ENCODE peak calls at places on chromosomes 1 and 21, in ten cellular contexts. E is stimulated activated CD8-positive, alpha-beta memory T cell treated with anti-CD3 and anti-CD28 coated beads, Interleukin-7, amount 100 ng/mL, for 1 hour; Y is KBM-7; J is activated T-cell treated with anti-CD3 and anti-CD28 coated beads, Interleukin-2, amount 50 U/mL, for 72 hours; W is choroid plexus epithelial cell; V is H9; D is AG08395; S is left ventricle myocardium inferior; X is effector CD8-positive, alpha-beta T cell; K is HEK293T. P is an unnamed sample.

GRCh38 chr1:223010552-223011229 is 132.4 kb downstream of the TLR5 start:
- DNase-seq in E (no peak), Y (no peak), J (no peak), W (peak; percentile 71), V (no peak), D (peak; percentile 36), S (no peak), X (no peak), K (no peak), P (no peak)

GRCh38 chr1:40861227-40862003 is 748 bp downstream of the CITED4 start:
- DNase-seq in E (no peak), Y (no peak), J (peak; percentile 46), W (peak; percentile 63), V (no peak), D (peak; percentile 45), S (peak; percentile 63), X (peak; percentile 7), K (no peak), P (no peak)

GRCh38 chr1:56202186-56202585 is 377.2 kb downstream of the PLPP3 start:
- DNase-seq in E (no peak), Y (no peak), J (no peak), W (no peak), V (no peak), D (peak; percentile 14), S (no peak), X (no peak), K (no peak), P (no peak)

GRCh38 chr1:179816196-179816960 is 61.2 kb downstream of the TOR1AIP2 start:
- DNase-seq in E (no peak), Y (no peak), J (no peak), W (peak; percentile 36), V (no peak), D (no peak), S (peak; percentile 68), X (no peak), K (no peak), P (no peak)

GRCh38 chr21:33024278-33025103 is 1.2 kb upstream of the OLIG2 start:
- DNase-seq in E (no peak), Y (no peak), J (no peak), W (no peak), V (peak; percentile 41), D (no peak), S (no peak), X (no peak), K (no peak), P (no peak)

GRCh38 chr1:183609313-183609712 is 19.1 kb upstream of the NCF2 start:
- DNase-seq in E (no peak), Y (peak; percentile 80), J (no peak), W (peak; percentile 75), V (no peak), D (peak; percentile 56), S (peak; percentile 58), X (no peak), K (no peak), P (no peak)

GRCh38 chr1:160196143-160196542 is 5.8 kb downstream of the CASQ1 start:
- DNase-seq in E (no peak), Y (no peak), J (no peak), W (no peak), V (no peak), D (no peak), S (no peak), X (no peak), K (no peak), P (no peak)

GRCh38 chr1:201267481-201268229 is 15.7 kb upstream of the PKP1 start:
- DNase-seq in E (no peak), Y (no peak), J (no peak), W (peak; percentile 14), V (peak; percentile 7), D (peak; percentile 21), S (no peak), X (no peak), K (no peak), P (no peak)

GRCh38 chr1:37752583-37753471 is 12.1 kb downstream of the EPHA10 start:
- DNase-seq in E (no peak), Y (no peak), J (peak; percentile 59), W (peak; percentile 9), V (peak; percentile 56), D (peak; percentile 53), S (no peak), X (no peak), K (peak; percentile 78), P (no peak)

GRCh38 chr1:202351725-202352124 is 3.2 kb downstream of the PPP1R12B start:
- DNase-seq in E (no peak), Y (no peak), J (no peak), W (peak; percentile 70), V (no peak), D (no peak), S (no peak), X (no peak), K (no peak), P (no peak)

GRCh38 chr21:34865922-34866271 is 183.2 kb downstream of the RUNX1 start:
- DNase-seq in E (no peak), Y (peak; percentile 54), J (peak; percentile 50), W (no peak), V (peak; percentile 91), D (no peak), S (no peak), X (no peak), K (no peak), P (no peak)

GRCh38 chr1:20640183-20640597 is 6.9 kb downstream of the PINK1 start:
- DNase-seq in E (no peak), Y (peak; percentile 62), J (peak; percentile 64), W (peak; percentile 73), V (peak; percentile 54), D (peak; percentile 73), S (no peak), X (peak; percentile 26), K (peak; percentile 59), P (peak; percentile 44)

GRCh38 chr1:215672482-215672881 is 105.4 kb downstream of the KCTD3 start:
- DNase-seq in E (no peak), Y (no peak), J (no peak), W (no peak), V (no peak), D (no peak), S (no peak), X (no peak), K (no peak), P (no peak)

GRCh38 chr21:41171210-41171609 is 3.2 kb downstream of the BACE2 start:
- DNase-seq in E (no peak), Y (no peak), J (no peak), W (no peak), V (no peak), D (no peak), S (peak; percentile 25), X (no peak), K (no peak), P (no peak)

GRCh38 chr1:70717211-70717610 is 306.1 kb downstream of the CTH start:
- DNase-seq in E (no peak), Y (no peak), J (no peak), W (no peak), V (no peak), D (no peak), S (no peak), X (no peak), K (no peak), P (no peak)

GRCh38 chr1:184633785-184634184 is 120.9 kb downstream of the EDEM3 start:
- DNase-seq in E (no peak), Y (no peak), J (no peak), W (no peak), V (no peak), D (no peak), S (no peak), X (no peak), K (no peak), P (no peak)

GRCh38 chr21:39258207-39258606 is 55.2 kb downstream of the BRWD1 start:
- DNase-seq in E (no peak), Y (no peak), J (no peak), W (no peak), V (no peak), D (no peak), S (no peak), X (no peak), K (no peak), P (no peak)

GRCh38 chr1:85109475-85109874 is 61.2 kb upstream of the MCOLN3 start:
- DNase-seq in E (no peak), Y (peak; percentile 81), J (peak; percentile 25), W (peak; percentile 86), V (peak; percentile 69), D (peak; percentile 81), S (peak; percentile 26), X (peak; percentile 11), K (peak; percentile 84), P (no peak)

GRCh38 chr1:221740260-221740830 is 1.5 kb downstream of the DUSP10 start:
- DNase-seq in E (no peak), Y (no peak), J (no peak), W (no peak), V (no peak), D (no peak), S (no peak), X (no peak), K (no peak), P (no peak)

GRCh38 chr1:1021010-1021845 is 1.3 kb downstream of the AGRN start:
- DNase-seq in E (no peak), Y (peak; percentile 44), J (no peak), W (peak; percentile 72), V (no peak), D (peak; percentile 69), S (peak; percentile 70), X (no peak), K (peak; percentile 35), P (no peak)

GRCh38 chr1:10378071-10378841 is 20.6 kb upstream of the PGD start:
- DNase-seq in E (no peak), Y (peak; percentile 19), J (no peak), W (peak; percentile 98), V (no peak), D (no peak), S (peak; percentile 32), X (no peak), K (no peak), P (no peak)

GRCh38 chr1:154342836-154343472 is 17.6 kb downstream of the ATP8B2 start:
- DNase-seq in E (peak; percentile 58), Y (no peak), J (peak; percentile 79), W (no peak), V (no peak), D (no peak), S (no peak), X (peak; percentile 45), K (no peak), P (peak; percentile 68)

GRCh38 chr1:151846062-151846568 is 6.5 kb upstream of the C2CD4D start:
- DNase-seq in E (no peak), Y (peak; percentile 46), J (peak; percentile 67), W (peak; percentile 51), V (peak; percentile 68), D (peak; percentile 78), S (no peak), X (no peak), K (no peak), P (no peak)

GRCh38 chr1:214377886-214378285 is 96.9 kb downstream of the SMYD2 start:
- DNase-seq in E (no peak), Y (no peak), J (no peak), W (peak; percentile 74), V (no peak), D (peak; percentile 80), S (no peak), X (no peak), K (no peak), P (no peak)

GRCh38 chr1:238052496-238053266 is 162.0 kb upstream of the ZP4 start:
- DNase-seq in E (no peak), Y (no peak), J (no peak), W (no peak), V (no peak), D (no peak), S (no peak), X (no peak), K (no peak), P (no peak)

GRCh38 chr1:156860639-156861423 is at the start of gene NTRK1:
- DNase-seq in E (no peak), Y (peak; percentile 65), J (peak; percentile 65), W (no peak), V (peak; percentile 77), D (peak; percentile 24), S (peak; percentile 31), X (peak; percentile 15), K (peak; percentile 77), P (peak; percentile 23)

P was measured in central memory CD8-positive, alpha-beta T cell.